ENCODE peak calls at places on chromosomes 7 and 10, in nine cellular contexts. C is MM.1S; M is hepatocyte; K is activated naive CD4-positive, alpha-beta T cell; O is tibial nerve; W is GM04504; H is stimulated activated CD4-positive, alpha-beta T cell treated with anti-CD3 and anti-CD28 coated beads, Interleukin-15, amount 100 ng/mL, for 1 hour; F is activated CD4-positive, alpha-beta T cell treated with anti-CD3 and anti-CD28 coated beads, Interleukin-2, amount 50 U/mL, for 24 hours; J is hippocampal formation. R is an unnamed sample.

GRCh38 chr10:84291389-84291788 is 37.0 kb upstream of the CCSER2 start:
- DNase-seq in J (no peak), W (no peak), O (no peak), C (peak; percentile 51), H (no peak), M (peak; percentile 69), F (no peak), K (no peak), R (no peak)

GRCh38 chr7:18455644-18456043 is 39.9 kb upstream of the HDAC9 start:
- DNase-seq in J (no peak), K (no peak), O (no peak), F (no peak), M (no peak), H (no peak), C (no peak), W (no peak), R (peak; percentile 56)

GRCh38 chr10:26799342-26799741 is 61.4 kb downstream of the ABI1 start:
- DNase-seq in C (peak; percentile 95), K (no peak), H (no peak), F (no peak), O (no peak), J (no peak), M (no peak), W (no peak), R (no peak)

GRCh38 chr7:19161671-19162070 is 16.4 kb upstream of the FERD3L start:
- DNase-seq in K (no peak), F (no peak), W (no peak), C (no peak), J (no peak), O (no peak), H (no peak), M (no peak), R (no peak)

GRCh38 chr7:66430164-66430545 is 198.5 kb upstream of the KCTD7 start:
- DNase-seq in K (no peak), J (no peak), H (no peak), W (no peak), O (no peak), F (no peak), C (no peak), M (no peak), R (no peak)

GRCh38 chr7:138092486-138093028 is 16.3 kb downstream of the AKR1D1 start:
- DNase-seq in O (no peak), K (no peak), H (no peak), M (no peak), J (no peak), W (no peak), C (no peak), F (no peak), R (no peak)

GRCh38 chr7:47755248-47755647 is 173.3 kb upstream of the TNS3 start:
- DNase-seq in K (no peak), J (no peak), C (no peak), H (no peak), M (no peak), F (no peak), W (no peak), O (no peak), R (no peak)

GRCh38 chr7:142626420-142627035 is 122.7 kb upstream of the PRSS1 start:
- DNase-seq in O (no peak), H (peak; percentile 41), K (peak; percentile 8), F (peak; percentile 22), M (peak; percentile 66), C (peak; percentile 80), J (peak; percentile 13), W (no peak), R (peak; percentile 73)

GRCh38 chr10:76050291-76050625 is 618.8 kb downstream of the LRMDA start:
- DNase-seq in K (no peak), J (no peak), W (no peak), O (no peak), F (no peak), M (no peak), H (no peak), C (no peak), R (no peak)

GRCh38 chr7:107865956-107866775 is 24.8 kb upstream of the DLD start:
- DNase-seq in K (no peak), C (no peak), H (no peak), M (no peak), J (no peak), F (no peak), W (no peak), O (no peak), R (no peak)

GRCh38 chr7:20435305-20435704 is 104.6 kb downstream of the ITGB8 start:
- DNase-seq in K (no peak), M (no peak), W (peak; percentile 56), C (no peak), H (no peak), J (no peak), O (peak; percentile 29), F (no peak), R (no peak)